ENCODE peak calls at places on chromosome 14, in six cellular contexts. One of them, this sample, is unnamed.

GRCh38 chr14:92317511-92317910 is 5.5 kb upstream of the SLC24A4 start:
- DNase-seq in fibroblast of pulmonary artery: peak; percentile 5
- DNase-seq in IMR-90: peak; percentile 38
- DNase-seq in choroid plexus epithelial cell: peak; percentile 45
- DNase-seq in NCI-H748 treated with DMSO at 0.1 percent for 48 hours: no peak
- DNase-seq in NCI-H460: no peak
- DNase-seq in this sample: no peak

GRCh38 chr14:23061995-23062394 is 4.7 kb upstream of the CDH24 start:
- DNase-seq in fibroblast of pulmonary artery: peak; percentile 97
- DNase-seq in IMR-90: peak; percentile 95
- DNase-seq in choroid plexus epithelial cell: peak; percentile 98
- DNase-seq in NCI-H748 treated with DMSO at 0.1 percent for 48 hours: no peak
- DNase-seq in NCI-H460: peak; percentile 67
- DNase-seq in this sample: peak; percentile 60

GRCh38 chr14:52272375-52272774 is 4.9 kb downstream of the PTGDR start:
- DNase-seq in fibroblast of pulmonary artery: peak; percentile 53
- DNase-seq in IMR-90: peak; percentile 40
- DNase-seq in choroid plexus epithelial cell: peak; percentile 68
- DNase-seq in NCI-H748 treated with DMSO at 0.1 percent for 48 hours: peak; percentile 17
- DNase-seq in NCI-H460: peak; percentile 35
- DNase-seq in this sample: peak; percentile 29

GRCh38 chr14:21965042-21965441 is 291.4 kb upstream of the OR4E1 start:
- DNase-seq in fibroblast of pulmonary artery: no peak
- DNase-seq in IMR-90: no peak
- DNase-seq in choroid plexus epithelial cell: no peak
- DNase-seq in NCI-H748 treated with DMSO at 0.1 percent for 48 hours: no peak
- DNase-seq in NCI-H460: no peak
- DNase-seq in this sample: no peak

GRCh38 chr14:35338731-35339405 is 46.7 kb downstream of the PSMA6 start:
- DNase-seq in fibroblast of pulmonary artery: no peak
- DNase-seq in IMR-90: no peak
- DNase-seq in choroid plexus epithelial cell: no peak
- DNase-seq in NCI-H748 treated with DMSO at 0.1 percent for 48 hours: no peak
- DNase-seq in NCI-H460: no peak
- DNase-seq in this sample: no peak

GRCh38 chr14:91237219-91237618 is 7.3 kb downstream of the GPR68 start:
- DNase-seq in fibroblast of pulmonary artery: peak; percentile 44
- DNase-seq in IMR-90: peak; percentile 81
- DNase-seq in choroid plexus epithelial cell: peak; percentile 31
- DNase-seq in NCI-H748 treated with DMSO at 0.1 percent for 48 hours: no peak
- DNase-seq in NCI-H460: no peak
- DNase-seq in this sample: no peak

GRCh38 chr14:71143391-71144290 is 236.4 kb downstream of the PCNX1 start:
- DNase-seq in fibroblast of pulmonary artery: peak; percentile 95
- DNase-seq in IMR-90: peak; percentile 80
- DNase-seq in choroid plexus epithelial cell: peak; percentile 68
- DNase-seq in NCI-H748 treated with DMSO at 0.1 percent for 48 hours: no peak
- DNase-seq in NCI-H460: no peak
- DNase-seq in this sample: no peak

GRCh38 chr14:71339650-71340415 is 432.6 kb downstream of the PCNX1 start:
- DNase-seq in fibroblast of pulmonary artery: no peak
- DNase-seq in IMR-90: no peak
- DNase-seq in choroid plexus epithelial cell: no peak
- DNase-seq in NCI-H748 treated with DMSO at 0.1 percent for 48 hours: no peak
- DNase-seq in NCI-H460: no peak
- DNase-seq in this sample: no peak

GRCh38 chr14:21940887-21941855 is 267.6 kb upstream of the OR4E1 start:
- DNase-seq in fibroblast of pulmonary artery: peak; percentile 18
- DNase-seq in IMR-90: peak; percentile 2
- DNase-seq in choroid plexus epithelial cell: peak; percentile 27
- DNase-seq in NCI-H748 treated with DMSO at 0.1 percent for 48 hours: no peak
- DNase-seq in NCI-H460: peak; percentile 49
- DNase-seq in this sample: peak; percentile 24

GRCh38 chr14:76773188-76773885 is 12.1 kb downstream of the VASH1 start:
- DNase-seq in fibroblast of pulmonary artery: peak; percentile 93
- DNase-seq in IMR-90: peak; percentile 82
- DNase-seq in choroid plexus epithelial cell: peak; percentile 91
- DNase-seq in NCI-H748 treated with DMSO at 0.1 percent for 48 hours: no peak
- DNase-seq in NCI-H460: no peak
- DNase-seq in this sample: no peak

This sample was measured in HCT116.